ENCODE peak calls at places on chromosomes 5 and 9, in six cellular contexts. One of them, this sample, is unnamed.
A peak's percentile ranks its signal among the peaks of the same experiment; 100 is the strongest.

GRCh38 chr9:83401328-83401895 is 136.8 kb downstream of the FRMD3 start:
- DNase-seq in nephron progenitor cell: no peak
- DNase-seq in stimulated activated CD8-positive, alpha-beta memory T cell treated with anti-CD3 and anti-CD28 coated beads, Interleukin-4, amount 100 ng/mL, for 24 hours: no peak
- DNase-seq in HFFc6: no peak
- DNase-seq in NCI-H774: no peak
- DNase-seq in K562: no peak
- DNase-seq in this sample: no peak

GRCh38 chr5:132754947-132755346 is 7.7 kb downstream of the CCNI2 start:
- DNase-seq in nephron progenitor cell: no peak
- DNase-seq in stimulated activated CD8-positive, alpha-beta memory T cell treated with anti-CD3 and anti-CD28 coated beads, Interleukin-4, amount 100 ng/mL, for 24 hours: no peak
- DNase-seq in HFFc6: peak; percentile 41
- DNase-seq in NCI-H774: no peak
- DNase-seq in K562: no peak
- DNase-seq in this sample: no peak

GRCh38 chr5:165130656-165131055 is 1625.2 kb downstream of the MAT2B start:
- DNase-seq in nephron progenitor cell: no peak
- DNase-seq in stimulated activated CD8-positive, alpha-beta memory T cell treated with anti-CD3 and anti-CD28 coated beads, Interleukin-4, amount 100 ng/mL, for 24 hours: no peak
- DNase-seq in HFFc6: no peak
- DNase-seq in NCI-H774: no peak
- DNase-seq in K562: no peak
- DNase-seq in this sample: no peak

GRCh38 chr9:88574993-88575392 is 40.0 kb downstream of the NXNL2 start:
- DNase-seq in nephron progenitor cell: no peak
- DNase-seq in stimulated activated CD8-positive, alpha-beta memory T cell treated with anti-CD3 and anti-CD28 coated beads, Interleukin-4, amount 100 ng/mL, for 24 hours: no peak
- DNase-seq in HFFc6: peak; percentile 33
- DNase-seq in NCI-H774: no peak
- DNase-seq in K562: no peak
- DNase-seq in this sample: no peak

GRCh38 chr5:93273176-93273575 is 307.8 kb downstream of the NR2F1-AS1 start:
- DNase-seq in nephron progenitor cell: no peak
- DNase-seq in stimulated activated CD8-positive, alpha-beta memory T cell treated with anti-CD3 and anti-CD28 coated beads, Interleukin-4, amount 100 ng/mL, for 24 hours: no peak
- DNase-seq in HFFc6: peak; percentile 54
- DNase-seq in NCI-H774: no peak
- DNase-seq in K562: no peak
- DNase-seq in this sample: no peak

GRCh38 chr5:156147251-156147947 is 179.6 kb upstream of the SGCD start:
- DNase-seq in nephron progenitor cell: no peak
- DNase-seq in stimulated activated CD8-positive, alpha-beta memory T cell treated with anti-CD3 and anti-CD28 coated beads, Interleukin-4, amount 100 ng/mL, for 24 hours: no peak
- DNase-seq in HFFc6: no peak
- DNase-seq in NCI-H774: no peak
- DNase-seq in K562: no peak
- DNase-seq in this sample: no peak

GRCh38 chr5:18772475-18772874 is 1138.2 kb downstream of the TAF11L14 start:
- DNase-seq in nephron progenitor cell: no peak
- DNase-seq in stimulated activated CD8-positive, alpha-beta memory T cell treated with anti-CD3 and anti-CD28 coated beads, Interleukin-4, amount 100 ng/mL, for 24 hours: no peak
- DNase-seq in HFFc6: no peak
- DNase-seq in NCI-H774: peak; percentile 43
- DNase-seq in K562: peak; percentile 11
- DNase-seq in this sample: no peak

GRCh38 chr9:136110082-136111061 is 8.3 kb downstream of the TMEM250 start:
- DNase-seq in nephron progenitor cell: no peak
- DNase-seq in stimulated activated CD8-positive, alpha-beta memory T cell treated with anti-CD3 and anti-CD28 coated beads, Interleukin-4, amount 100 ng/mL, for 24 hours: no peak
- DNase-seq in HFFc6: no peak
- DNase-seq in NCI-H774: no peak
- DNase-seq in K562: peak; percentile 60
- DNase-seq in this sample: no peak

GRCh38 chr5:31186672-31187267 is 6.7 kb upstream of the CDH6 start:
- DNase-seq in nephron progenitor cell: no peak
- DNase-seq in stimulated activated CD8-positive, alpha-beta memory T cell treated with anti-CD3 and anti-CD28 coated beads, Interleukin-4, amount 100 ng/mL, for 24 hours: no peak
- DNase-seq in HFFc6: peak; percentile 23
- DNase-seq in NCI-H774: no peak
- DNase-seq in K562: peak; percentile 35
- DNase-seq in this sample: peak; percentile 44

GRCh38 chr9:136004712-136005111 is 43.5 kb upstream of the UBAC1 start:
- DNase-seq in nephron progenitor cell: no peak
- DNase-seq in stimulated activated CD8-positive, alpha-beta memory T cell treated with anti-CD3 and anti-CD28 coated beads, Interleukin-4, amount 100 ng/mL, for 24 hours: no peak
- DNase-seq in HFFc6: no peak
- DNase-seq in NCI-H774: no peak
- DNase-seq in K562: no peak
- DNase-seq in this sample: no peak

GRCh38 chr9:86926130-86926529 is 21.2 kb downstream of the GAS1 start:
- DNase-seq in nephron progenitor cell: no peak
- DNase-seq in stimulated activated CD8-positive, alpha-beta memory T cell treated with anti-CD3 and anti-CD28 coated beads, Interleukin-4, amount 100 ng/mL, for 24 hours: no peak
- DNase-seq in HFFc6: no peak
- DNase-seq in NCI-H774: no peak
- DNase-seq in K562: no peak
- DNase-seq in this sample: no peak

GRCh38 chr5:160213537-160213936 is 15.8 kb upstream of the FABP6 start:
- DNase-seq in nephron progenitor cell: no peak
- DNase-seq in stimulated activated CD8-positive, alpha-beta memory T cell treated with anti-CD3 and anti-CD28 coated beads, Interleukin-4, amount 100 ng/mL, for 24 hours: no peak
- DNase-seq in HFFc6: no peak
- DNase-seq in NCI-H774: peak; percentile 70
- DNase-seq in K562: peak; percentile 68
- DNase-seq in this sample: peak; percentile 61

GRCh38 chr5:89560724-89561123 is 677.7 kb upstream of the MEF2C start:
- DNase-seq in nephron progenitor cell: no peak
- DNase-seq in stimulated activated CD8-positive, alpha-beta memory T cell treated with anti-CD3 and anti-CD28 coated beads, Interleukin-4, amount 100 ng/mL, for 24 hours: no peak
- DNase-seq in HFFc6: peak; percentile 40
- DNase-seq in NCI-H774: no peak
- DNase-seq in K562: no peak
- DNase-seq in this sample: peak; percentile 20

GRCh38 chr9:138077126-138077525 is 199.5 kb downstream of the CACNA1B start:
- DNase-seq in nephron progenitor cell: no peak
- DNase-seq in stimulated activated CD8-positive, alpha-beta memory T cell treated with anti-CD3 and anti-CD28 coated beads, Interleukin-4, amount 100 ng/mL, for 24 hours: no peak
- DNase-seq in HFFc6: no peak
- DNase-seq in NCI-H774: no peak
- DNase-seq in K562: no peak
- DNase-seq in this sample: no peak

GRCh38 chr5:59460368-59461153 is 433.0 kb downstream of the PDE4D start:
- DNase-seq in nephron progenitor cell: no peak
- DNase-seq in stimulated activated CD8-positive, alpha-beta memory T cell treated with anti-CD3 and anti-CD28 coated beads, Interleukin-4, amount 100 ng/mL, for 24 hours: no peak
- DNase-seq in HFFc6: no peak
- DNase-seq in NCI-H774: no peak
- DNase-seq in K562: no peak
- DNase-seq in this sample: no peak

GRCh38 chr9:108953983-108954574 is 19.9 kb downstream of the ABITRAM start:
- DNase-seq in nephron progenitor cell: no peak
- DNase-seq in stimulated activated CD8-positive, alpha-beta memory T cell treated with anti-CD3 and anti-CD28 coated beads, Interleukin-4, amount 100 ng/mL, for 24 hours: no peak
- DNase-seq in HFFc6: peak; percentile 34
- DNase-seq in NCI-H774: peak; percentile 1
- DNase-seq in K562: peak; percentile 28
- DNase-seq in this sample: peak; percentile 32

GRCh38 chr9:4143951-4144717 is 155.7 kb downstream of the GLIS3 start:
- DNase-seq in nephron progenitor cell: peak; percentile 17
- DNase-seq in stimulated activated CD8-positive, alpha-beta memory T cell treated with anti-CD3 and anti-CD28 coated beads, Interleukin-4, amount 100 ng/mL, for 24 hours: no peak
- DNase-seq in HFFc6: peak; percentile 45
- DNase-seq in NCI-H774: no peak
- DNase-seq in K562: no peak
- DNase-seq in this sample: no peak

GRCh38 chr9:22208846-22209585 is 199.9 kb upstream of the CDKN2B start:
- DNase-seq in nephron progenitor cell: no peak
- DNase-seq in stimulated activated CD8-positive, alpha-beta memory T cell treated with anti-CD3 and anti-CD28 coated beads, Interleukin-4, amount 100 ng/mL, for 24 hours: no peak
- DNase-seq in HFFc6: no peak
- DNase-seq in NCI-H774: no peak
- DNase-seq in K562: no peak
- DNase-seq in this sample: no peak

GRCh38 chr5:98085593-98085992 is 687.9 kb upstream of the RGMB start:
- DNase-seq in nephron progenitor cell: no peak
- DNase-seq in stimulated activated CD8-positive, alpha-beta memory T cell treated with anti-CD3 and anti-CD28 coated beads, Interleukin-4, amount 100 ng/mL, for 24 hours: no peak
- DNase-seq in HFFc6: no peak
- DNase-seq in NCI-H774: no peak
- DNase-seq in K562: no peak
- DNase-seq in this sample: no peak

GRCh38 chr5:15538516-15538915 is 38.5 kb downstream of the FBXL7 start:
- DNase-seq in nephron progenitor cell: no peak
- DNase-seq in stimulated activated CD8-positive, alpha-beta memory T cell treated with anti-CD3 and anti-CD28 coated beads, Interleukin-4, amount 100 ng/mL, for 24 hours: no peak
- DNase-seq in HFFc6: no peak
- DNase-seq in NCI-H774: no peak
- DNase-seq in K562: no peak
- DNase-seq in this sample: no peak

GRCh38 chr9:79107911-79108676 is 463.7 kb upstream of the TLE4 start:
- DNase-seq in nephron progenitor cell: no peak
- DNase-seq in stimulated activated CD8-positive, alpha-beta memory T cell treated with anti-CD3 and anti-CD28 coated beads, Interleukin-4, amount 100 ng/mL, for 24 hours: no peak
- DNase-seq in HFFc6: no peak
- DNase-seq in NCI-H774: no peak
- DNase-seq in K562: no peak
- DNase-seq in this sample: no peak

GRCh38 chr9:85246566-85246965 is 495.2 kb downstream of the AGTPBP1 start:
- DNase-seq in nephron progenitor cell: no peak
- DNase-seq in stimulated activated CD8-positive, alpha-beta memory T cell treated with anti-CD3 and anti-CD28 coated beads, Interleukin-4, amount 100 ng/mL, for 24 hours: no peak
- DNase-seq in HFFc6: no peak
- DNase-seq in NCI-H774: no peak
- DNase-seq in K562: no peak
- DNase-seq in this sample: no peak

GRCh38 chr9:96025995-96026572 is 150.6 kb downstream of the ERCC6L2 start:
- DNase-seq in nephron progenitor cell: peak; percentile 73
- DNase-seq in stimulated activated CD8-positive, alpha-beta memory T cell treated with anti-CD3 and anti-CD28 coated beads, Interleukin-4, amount 100 ng/mL, for 24 hours: no peak
- DNase-seq in HFFc6: no peak
- DNase-seq in NCI-H774: no peak
- DNase-seq in K562: peak; percentile 56
- DNase-seq in this sample: no peak

GRCh38 chr5:141618030-141618803 is 583 bp downstream of the DIAPH1 start:
- DNase-seq in nephron progenitor cell: peak; percentile 38
- DNase-seq in stimulated activated CD8-positive, alpha-beta memory T cell treated with anti-CD3 and anti-CD28 coated beads, Interleukin-4, amount 100 ng/mL, for 24 hours: peak; percentile 45
- DNase-seq in HFFc6: no peak
- DNase-seq in NCI-H774: peak; percentile 35
- DNase-seq in K562: peak; percentile 68
- DNase-seq in this sample: peak; percentile 1

GRCh38 chr5:139068494-139069152 is 129.5 kb downstream of the SIL1 start:
- DNase-seq in nephron progenitor cell: no peak
- DNase-seq in stimulated activated CD8-positive, alpha-beta memory T cell treated with anti-CD3 and anti-CD28 coated beads, Interleukin-4, amount 100 ng/mL, for 24 hours: no peak
- DNase-seq in HFFc6: no peak
- DNase-seq in NCI-H774: no peak
- DNase-seq in K562: no peak
- DNase-seq in this sample: no peak

GRCh38 chr5:100790170-100790665 is 112.9 kb downstream of the ST8SIA4 start:
- DNase-seq in nephron progenitor cell: no peak
- DNase-seq in stimulated activated CD8-positive, alpha-beta memory T cell treated with anti-CD3 and anti-CD28 coated beads, Interleukin-4, amount 100 ng/mL, for 24 hours: no peak
- DNase-seq in HFFc6: no peak
- DNase-seq in NCI-H774: no peak
- DNase-seq in K562: no peak
- DNase-seq in this sample: no peak

GRCh38 chr5:43315697-43316096 is 2.5 kb upstream of the HMGCS1 start:
- DNase-seq in nephron progenitor cell: no peak
- DNase-seq in stimulated activated CD8-positive, alpha-beta memory T cell treated with anti-CD3 and anti-CD28 coated beads, Interleukin-4, amount 100 ng/mL, for 24 hours: no peak
- DNase-seq in HFFc6: no peak
- DNase-seq in NCI-H774: no peak
- DNase-seq in K562: no peak
- DNase-seq in this sample: no peak

GRCh38 chr5:103562084-103562452 is 521 bp downstream of the NUDT12 start:
- DNase-seq in nephron progenitor cell: peak; percentile 2
- DNase-seq in stimulated activated CD8-positive, alpha-beta memory T cell treated with anti-CD3 and anti-CD28 coated beads, Interleukin-4, amount 100 ng/mL, for 24 hours: no peak
- DNase-seq in HFFc6: no peak
- DNase-seq in NCI-H774: no peak
- DNase-seq in K562: no peak
- DNase-seq in this sample: no peak

GRCh38 chr9:2574215-2574614 is 47.4 kb upstream of the VLDLR start:
- DNase-seq in nephron progenitor cell: no peak
- DNase-seq in stimulated activated CD8-positive, alpha-beta memory T cell treated with anti-CD3 and anti-CD28 coated beads, Interleukin-4, amount 100 ng/mL, for 24 hours: no peak
- DNase-seq in HFFc6: peak; percentile 50
- DNase-seq in NCI-H774: no peak
- DNase-seq in K562: no peak
- DNase-seq in this sample: no peak

GRCh38 chr5:10701567-10702039 is 59.4 kb downstream of the DAP start:
- DNase-seq in nephron progenitor cell: peak; percentile 61
- DNase-seq in stimulated activated CD8-positive, alpha-beta memory T cell treated with anti-CD3 and anti-CD28 coated beads, Interleukin-4, amount 100 ng/mL, for 24 hours: no peak
- DNase-seq in HFFc6: peak; percentile 60
- DNase-seq in NCI-H774: peak; percentile 13
- DNase-seq in K562: peak; percentile 75
- DNase-seq in this sample: peak; percentile 17

GRCh38 chr9:98074119-98074990 is 17.8 kb downstream of the NANS start:
- DNase-seq in nephron progenitor cell: peak; percentile 83
- DNase-seq in stimulated activated CD8-positive, alpha-beta memory T cell treated with anti-CD3 and anti-CD28 coated beads, Interleukin-4, amount 100 ng/mL, for 24 hours: peak; percentile 42
- DNase-seq in HFFc6: peak; percentile 47
- DNase-seq in NCI-H774: peak; percentile 45
- DNase-seq in K562: peak; percentile 68
- DNase-seq in this sample: no peak

GRCh38 chr9:75185585-75186170 is 97.4 kb downstream of the OSTF1 start:
- DNase-seq in nephron progenitor cell: peak; percentile 57
- DNase-seq in stimulated activated CD8-positive, alpha-beta memory T cell treated with anti-CD3 and anti-CD28 coated beads, Interleukin-4, amount 100 ng/mL, for 24 hours: peak; percentile 12
- DNase-seq in HFFc6: peak; percentile 29
- DNase-seq in NCI-H774: no peak
- DNase-seq in K562: peak; percentile 18
- DNase-seq in this sample: peak; percentile 8

GRCh38 chr5:68054625-68055024 is 160.9 kb upstream of the PIK3R1 start:
- DNase-seq in nephron progenitor cell: no peak
- DNase-seq in stimulated activated CD8-positive, alpha-beta memory T cell treated with anti-CD3 and anti-CD28 coated beads, Interleukin-4, amount 100 ng/mL, for 24 hours: no peak
- DNase-seq in HFFc6: no peak
- DNase-seq in NCI-H774: no peak
- DNase-seq in K562: no peak
- DNase-seq in this sample: no peak

GRCh38 chr5:84091400-84091799 is 293.3 kb downstream of the EDIL3 start:
- DNase-seq in nephron progenitor cell: no peak
- DNase-seq in stimulated activated CD8-positive, alpha-beta memory T cell treated with anti-CD3 and anti-CD28 coated beads, Interleukin-4, amount 100 ng/mL, for 24 hours: no peak
- DNase-seq in HFFc6: no peak
- DNase-seq in NCI-H774: peak; percentile 35
- DNase-seq in K562: no peak
- DNase-seq in this sample: no peak

GRCh38 chr5:176818391-176819098 is 8.2 kb downstream of the UNC5A start:
- DNase-seq in nephron progenitor cell: no peak
- DNase-seq in stimulated activated CD8-positive, alpha-beta memory T cell treated with anti-CD3 and anti-CD28 coated beads, Interleukin-4, amount 100 ng/mL, for 24 hours: no peak
- DNase-seq in HFFc6: no peak
- DNase-seq in NCI-H774: no peak
- DNase-seq in K562: no peak
- DNase-seq in this sample: no peak

This sample was measured in DMS153.